ENCODE peak calls at places on chromosomes 7 and 10, in seven cellular contexts. One of them, this sample, is unnamed.

GRCh38 chr7:84134169-84134568 is 60.4 kb downstream of the SEMA3A start:
- DNase-seq in fibroblast of mammary gland: no peak
- DNase-seq in H4: no peak
- DNase-seq in T-cell: no peak
- DNase-seq in A549: no peak
- DNase-seq in T-helper 9 cell: no peak
- DNase-seq in CD8-positive, alpha-beta T cell: no peak
- DNase-seq in this sample: no peak

GRCh38 chr10:7659560-7659959 is 7.2 kb downstream of the ITIH5 start:
- DNase-seq in fibroblast of mammary gland: no peak
- DNase-seq in H4: no peak
- DNase-seq in T-cell: no peak
- DNase-seq in A549: no peak
- DNase-seq in T-helper 9 cell: no peak
- DNase-seq in CD8-positive, alpha-beta T cell: no peak
- DNase-seq in this sample: no peak

GRCh38 chr10:126749030-126749655 is 78.7 kb upstream of the C10orf90 start:
- DNase-seq in fibroblast of mammary gland: peak
- DNase-seq in H4: peak
- DNase-seq in T-cell: peak
- DNase-seq in A549: peak
- DNase-seq in T-helper 9 cell: peak
- DNase-seq in CD8-positive, alpha-beta T cell: peak
- DNase-seq in this sample: peak

GRCh38 chr10:120833222-120833928 is 17.8 kb upstream of the WDR11 start:
- DNase-seq in fibroblast of mammary gland: peak
- DNase-seq in H4: no peak
- DNase-seq in T-cell: no peak
- DNase-seq in A549: no peak
- DNase-seq in T-helper 9 cell: no peak
- DNase-seq in CD8-positive, alpha-beta T cell: no peak
- DNase-seq in this sample: no peak

GRCh38 chr7:112649560-112649959 is 140.6 kb downstream of the TMEM168 start:
- DNase-seq in fibroblast of mammary gland: peak
- DNase-seq in H4: no peak
- DNase-seq in T-cell: no peak
- DNase-seq in A549: no peak
- DNase-seq in T-helper 9 cell: no peak
- DNase-seq in CD8-positive, alpha-beta T cell: no peak
- DNase-seq in this sample: no peak

GRCh38 chr10:12782537-12782936 is 219.0 kb downstream of the CCDC3 start:
- DNase-seq in fibroblast of mammary gland: peak
- DNase-seq in H4: peak
- DNase-seq in T-cell: peak
- DNase-seq in A549: peak
- DNase-seq in T-helper 9 cell: peak
- DNase-seq in CD8-positive, alpha-beta T cell: peak
- DNase-seq in this sample: no peak

GRCh38 chr7:97770845-97771244 is 39.0 kb downstream of the TAC1 start:
- DNase-seq in fibroblast of mammary gland: no peak
- DNase-seq in H4: peak
- DNase-seq in T-cell: no peak
- DNase-seq in A549: peak
- DNase-seq in T-helper 9 cell: no peak
- DNase-seq in CD8-positive, alpha-beta T cell: no peak
- DNase-seq in this sample: no peak

GRCh38 chr7:15461576-15461975 is 100.2 kb downstream of the AGMO start:
- DNase-seq in fibroblast of mammary gland: peak
- DNase-seq in H4: peak
- DNase-seq in T-cell: no peak
- DNase-seq in A549: peak
- DNase-seq in T-helper 9 cell: no peak
- DNase-seq in CD8-positive, alpha-beta T cell: no peak
- DNase-seq in this sample: no peak

GRCh38 chr7:74012842-74013249 is 15.1 kb upstream of the ELN start:
- DNase-seq in fibroblast of mammary gland: no peak
- DNase-seq in H4: no peak
- DNase-seq in T-cell: no peak
- DNase-seq in A549: no peak
- DNase-seq in T-helper 9 cell: no peak
- DNase-seq in CD8-positive, alpha-beta T cell: no peak
- DNase-seq in this sample: no peak

GRCh38 chr7:23235688-23236280 is 10.8 kb upstream of the GPNMB start:
- DNase-seq in fibroblast of mammary gland: peak
- DNase-seq in H4: no peak
- DNase-seq in T-cell: no peak
- DNase-seq in A549: peak
- DNase-seq in T-helper 9 cell: no peak
- DNase-seq in CD8-positive, alpha-beta T cell: no peak
- DNase-seq in this sample: no peak

GRCh38 chr10:35353399-35353798 is 17.1 kb downstream of the CCNY start:
- DNase-seq in fibroblast of mammary gland: no peak
- DNase-seq in H4: no peak
- DNase-seq in T-cell: no peak
- DNase-seq in A549: no peak
- DNase-seq in T-helper 9 cell: no peak
- DNase-seq in CD8-positive, alpha-beta T cell: no peak
- DNase-seq in this sample: no peak

GRCh38 chr7:2805213-2806003 is 38.7 kb downstream of the GNA12 start:
- DNase-seq in fibroblast of mammary gland: no peak
- DNase-seq in H4: no peak
- DNase-seq in T-cell: no peak
- DNase-seq in A549: no peak
- DNase-seq in T-helper 9 cell: no peak
- DNase-seq in CD8-positive, alpha-beta T cell: no peak
- DNase-seq in this sample: no peak

GRCh38 chr7:5362466-5362865 is 61.2 kb downstream of the TNRC18 start:
- DNase-seq in fibroblast of mammary gland: no peak
- DNase-seq in H4: no peak
- DNase-seq in T-cell: no peak
- DNase-seq in A549: no peak
- DNase-seq in T-helper 9 cell: no peak
- DNase-seq in CD8-positive, alpha-beta T cell: no peak
- DNase-seq in this sample: no peak

GRCh38 chr10:122352817-122353525 is 21.5 kb upstream of the PLEKHA1 start:
- DNase-seq in fibroblast of mammary gland: no peak
- DNase-seq in H4: no peak
- DNase-seq in T-cell: no peak
- DNase-seq in A549: no peak
- DNase-seq in T-helper 9 cell: no peak
- DNase-seq in CD8-positive, alpha-beta T cell: no peak
- DNase-seq in this sample: no peak

GRCh38 chr7:156334636-156335035 is 305.9 kb upstream of the RNF32 start:
- DNase-seq in fibroblast of mammary gland: no peak
- DNase-seq in H4: no peak
- DNase-seq in T-cell: no peak
- DNase-seq in A549: no peak
- DNase-seq in T-helper 9 cell: no peak
- DNase-seq in CD8-positive, alpha-beta T cell: no peak
- DNase-seq in this sample: no peak